ENCODE peak calls at places on chromosomes 11 and 22, in four cellular contexts. H is HCT116, P is K562, W is H1. I is an unnamed sample.
A peak's percentile ranks its signal among the peaks of the same experiment; 100 is the strongest.

GRCh38 chr22:43402128-43402527 is 9.7 kb upstream of the MPPED1 start:
- DNase-seq in W (no peak), P (no peak), H (no peak), I (no peak)

GRCh38 chr11:118621071-118621815 is 13.8 kb downstream of the PHLDB1 start:
- DNase-seq in P (peak; percentile 84), W (no peak), H (peak; percentile 51), I (peak; percentile 85)

GRCh38 chr11:119607726-119608125 is 121.3 kb downstream of the NECTIN1 start:
- DNase-seq in H (no peak), P (no peak), W (no peak), I (no peak)

GRCh38 chr11:22216940-22217339 is 24.1 kb downstream of the ANO5 start:
- DNase-seq in W (no peak), P (no peak), H (no peak), I (no peak)

GRCh38 chr11:82889133-82890001 is 10.9 kb downstream of the PRCP start:
- DNase-seq in H (no peak), W (no peak), P (no peak), I (no peak)

GRCh38 chr11:6681949-6682348 is 1.2 kb downstream of the MRPL17 start:
- DNase-seq in P (peak; percentile 23), H (no peak), W (no peak), I (no peak)

GRCh38 chr11:10042699-10043098 is 251.3 kb downstream of the SBF2 start:
- DNase-seq in P (no peak), W (no peak), H (no peak), I (no peak)

GRCh38 chr22:29605236-29605850 is 1.9 kb downstream of the NF2 start:
- DNase-seq in P (no peak), H (no peak), W (no peak), I (no peak)

GRCh38 chr11:71210861-71211260 is 41.5 kb downstream of the SHANK2 start:
- DNase-seq in H (no peak), W (no peak), P (no peak), I (no peak)

GRCh38 chr11:10309163-10310093 is 4.6 kb downstream of the ADM start:
- DNase-seq in W (no peak), H (peak; percentile 83), P (peak; percentile 43), I (peak; percentile 74)

GRCh38 chr22:41976961-41977566 is 7.8 kb downstream of the SEPTIN3 start:
- DNase-seq in P (no peak), W (no peak), H (no peak), I (no peak)

GRCh38 chr11:102012946-102013345 is 34.3 kb upstream of the CFAP300 start:
- DNase-seq in W (no peak), H (no peak), P (no peak), I (no peak)

GRCh38 chr11:119108151-119108856 is 1.2 kb downstream of the C2CD2L start:
- DNase-seq in W (no peak), H (no peak), P (peak; percentile 86), I (peak; percentile 73)

GRCh38 chr22:35952576-35952975 is 76.0 kb downstream of the RBFOX2 start:
- DNase-seq in P (no peak), H (no peak), W (no peak), I (no peak)

GRCh38 chr22:41976070-41976901 is 7.0 kb downstream of the SEPTIN3 start:
- DNase-seq in P (no peak), H (no peak), W (no peak), I (no peak)

GRCh38 chr11:69292221-69292648 is 1.7 kb upstream of the MYEOV start:
- DNase-seq in W (no peak), P (peak; percentile 66), H (no peak), I (no peak)

GRCh38 chr11:834371-835316 is 1.9 kb downstream of the CD151 start:
- DNase-seq in H (peak; percentile 72), P (no peak), W (no peak), I (no peak)

GRCh38 chr22:45112136-45112879 is 51.4 kb upstream of the NUP50 start:
- DNase-seq in H (no peak), W (no peak), P (no peak), I (no peak)

GRCh38 chr11:65378928-65379638 is 3.4 kb downstream of the SLC25A45 start:
- DNase-seq in W (no peak), P (no peak), H (no peak), I (no peak)

GRCh38 chr22:50641696-50642607 is 14.0 kb upstream of the ARSA start:
- DNase-seq in H (no peak), P (peak; percentile 32), W (peak; percentile 75), I (peak; percentile 95)

GRCh38 chr22:37741312-37741795 is 44.5 kb downstream of the TRIOBP start:
- DNase-seq in H (no peak), P (no peak), W (no peak), I (peak; percentile 73)

GRCh38 chr11:106231591-106231990 is 154.1 kb downstream of the AASDHPPT start:
- DNase-seq in P (no peak), H (no peak), W (no peak), I (no peak)

GRCh38 chr11:132586801-132587200 is 945.5 kb downstream of the OPCML start:
- DNase-seq in W (no peak), P (no peak), H (no peak), I (no peak)

GRCh38 chr11:47204633-47204989 is 10.2 kb upstream of the DDB2 start:
- DNase-seq in W (no peak), P (no peak), H (no peak), I (no peak)

GRCh38 chr11:119832536-119832935 is 103.5 kb upstream of the NECTIN1 start:
- DNase-seq in P (peak; percentile 14), W (no peak), H (no peak), I (peak; percentile 11)

GRCh38 chr22:49466926-49467590 is 360.6 kb downstream of the BRD1 start:
- DNase-seq in P (no peak), W (no peak), H (no peak), I (no peak)

GRCh38 chr11:68128682-68129327 is 7.6 kb upstream of the CHKA start:
- DNase-seq in H (no peak), W (no peak), P (peak; percentile 55), I (peak; percentile 76)

GRCh38 chr22:23063539-23064380 is 6.6 kb upstream of the GNAZ start:
- DNase-seq in W (no peak), H (no peak), P (no peak), I (no peak)

GRCh38 chr11:5038336-5038735 is 8.0 kb upstream of the OR52J3 start:
- DNase-seq in W (no peak), P (no peak), H (no peak), I (no peak)

GRCh38 chr11:33701831-33702230 is 1.2 kb upstream of the C11orf91 start:
- DNase-seq in P (no peak), W (no peak), H (no peak), I (no peak)

GRCh38 chr11:33700425-33701271 is at the start of gene C11orf91:
- DNase-seq in H (peak; percentile 76), W (peak; percentile 82), P (peak; percentile 95), I (peak; percentile 87)

GRCh38 chr11:33699515-33700424 is 856 bp downstream of the C11orf91 start:
- DNase-seq in P (peak; percentile 34), W (no peak), H (no peak), I (peak; percentile 94)

GRCh38 chr11:33703234-33703633 is 2.6 kb upstream of the C11orf91 start:
- DNase-seq in H (no peak), P (no peak), W (no peak), I (no peak)

GRCh38 chr11:33701302-33701701 is 676 bp upstream of the C11orf91 start:
- DNase-seq in W (no peak), H (no peak), P (no peak), I (no peak)
- TF ChIP-seq FOSL1 in W (no peak), H (no peak), P (no peak), I (no peak)

DNA sequence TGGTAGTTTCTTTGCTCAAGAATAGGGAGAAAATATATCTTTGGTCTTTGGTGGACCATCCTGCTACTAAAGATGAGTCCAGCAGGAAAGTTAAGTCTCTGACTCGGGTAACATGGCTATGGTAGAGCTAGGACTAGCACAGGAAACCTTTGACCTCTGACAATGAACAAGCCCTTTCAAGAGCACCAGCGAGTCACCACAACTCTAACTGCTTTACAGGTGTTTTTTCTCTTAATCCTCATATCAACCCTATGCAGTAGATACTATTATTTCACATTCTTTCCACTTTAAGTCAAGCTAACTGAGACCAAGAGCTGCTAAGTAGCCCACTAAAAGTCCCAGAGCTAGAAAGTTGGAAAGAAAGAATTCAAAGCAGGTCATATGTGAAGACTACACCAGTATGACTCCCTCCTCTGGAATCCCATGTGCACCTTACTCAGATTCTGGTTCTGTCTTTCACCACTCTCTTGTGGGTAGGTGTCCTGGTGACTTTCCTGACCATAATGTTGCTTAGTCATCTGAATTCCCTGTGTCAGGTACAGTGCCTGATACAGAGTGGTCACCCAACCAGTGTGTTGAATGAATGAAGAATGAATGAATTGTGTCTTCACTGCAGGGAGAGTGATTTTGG is 53.8 kb upstream of the ME3 start:
- DNase-seq in H (peak; percentile 61), P (no peak), W (no peak), I (no peak)
- TF ChIP-seq FOSL1 in H (peak; percentile 56), P (no peak), W (no peak), I (no peak)

GRCh38 chr11:73508243-73509176 is 89.4 kb downstream of the FAM168A start:
- DNase-seq in H (no peak), P (no peak), W (no peak), I (no peak)

GRCh38 chr11:73507086-73507485 is 90.8 kb downstream of the FAM168A start:
- DNase-seq in H (no peak), P (no peak), W (no peak), I (no peak)

GRCh38 chr11:73510877-73511276 is 87.0 kb downstream of the FAM168A start:
- DNase-seq in H (no peak), W (no peak), P (no peak), I (no peak)

GRCh38 chr11:73510106-73510505 is 87.8 kb downstream of the FAM168A start:
- DNase-seq in H (no peak), P (no peak), W (no peak), I (no peak)

GRCh38 chr11:73509188-73509587 is 88.7 kb downstream of the FAM168A start:
- DNase-seq in H (no peak), W (no peak), P (no peak), I (peak; percentile 44)
- TF ChIP-seq FOSL1 in H (no peak), W (no peak), P (no peak), I (no peak)

DNA sequence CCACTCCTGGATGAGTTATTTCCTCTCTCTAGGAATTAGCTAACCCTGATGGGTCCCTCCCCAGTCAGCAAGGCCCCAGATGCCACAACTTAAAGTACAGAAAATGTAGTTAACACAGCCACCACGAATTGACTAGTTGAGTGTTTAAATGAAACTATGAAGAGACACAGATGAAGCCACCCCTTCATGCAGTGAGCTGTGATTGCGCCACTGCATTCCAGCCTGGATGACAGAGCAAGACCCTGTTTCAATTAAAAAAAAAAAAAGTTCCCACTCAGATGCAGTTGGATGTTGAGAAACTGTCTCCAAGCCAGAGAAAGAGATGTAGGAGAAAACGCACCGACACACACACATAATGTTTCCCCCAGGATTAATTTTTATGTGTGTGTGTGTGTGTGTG is 53.3 kb downstream of the SCN3B start:
- DNase-seq in W (no peak), H (no peak), P (no peak), I (no peak)
- TF ChIP-seq FOSL1 in W (no peak), H (no peak), P (no peak), I (no peak)